ENCODE peak calls at places on chromosomes 11 and 22, in four cellular contexts. One of them, this sample, is unnamed. For H3K27me3, the result is how much of the 10 kb centered on the place peaks cover.

GRCh38 chr11:62603072-62603408 is 1.4 kb upstream of the MTA2 start:
- DNase-seq in thyroid gland: no peak
- DNase-seq in cardiac muscle cell: no peak
- DNase-seq in hepatocyte: no peak
- DNase-seq in this sample: no peak

GRCh38 chr11:134170177-134170908 is 53.4 kb downstream of the NCAPD3 start:
- DNase-seq in thyroid gland: no peak
- DNase-seq in hepatocyte: no peak
- DNase-seq in cardiac muscle cell: no peak
- DNase-seq in this sample: no peak

GRCh38 chr11:117195761-117196160 is 3.4 kb upstream of the TAGLN start:
- DNase-seq in cardiac muscle cell: no peak
- DNase-seq in hepatocyte: no peak
- DNase-seq in thyroid gland: no peak
- DNase-seq in this sample: no peak

GRCh38 chr11:16184588-16184987 is 171.8 kb downstream of the SOX6 start:
- DNase-seq in thyroid gland: no peak
- DNase-seq in hepatocyte: peak
- DNase-seq in cardiac muscle cell: no peak
- DNase-seq in this sample: peak

GRCh38 chr11:125390949-125391348 is 105.1 kb downstream of the FEZ1 start:
- DNase-seq in thyroid gland: no peak
- DNase-seq in hepatocyte: no peak
- DNase-seq in cardiac muscle cell: peak
- DNase-seq in this sample: no peak

GRCh38 chr11:34495724-34496377 is 17.7 kb downstream of the ELF5 start:
- DNase-seq in cardiac muscle cell: no peak
- DNase-seq in hepatocyte: no peak
- DNase-seq in thyroid gland: peak
- DNase-seq in this sample: no peak

GRCh38 chr11:126337472-126338241 is 17.8 kb upstream of the ST3GAL4 start:
- DNase-seq in thyroid gland: no peak
- DNase-seq in hepatocyte: no peak
- DNase-seq in cardiac muscle cell: peak
- DNase-seq in this sample: no peak

GRCh38 chr11:113375402-113375801 is 12.2 kb upstream of the ANKK1 start:
- DNase-seq in cardiac muscle cell: peak
- DNase-seq in thyroid gland: no peak
- DNase-seq in hepatocyte: no peak
- DNase-seq in this sample: no peak

GRCh38 chr22:20018001-20018400 is 1.4 kb upstream of the ARVCF start:
- DNase-seq in thyroid gland: no peak
- DNase-seq in cardiac muscle cell: no peak
- DNase-seq in hepatocyte: no peak
- DNase-seq in this sample: no peak

GRCh38 chr11:134668076-134668475 is 256.0 kb upstream of the B3GAT1 start:
- DNase-seq in thyroid gland: no peak
- DNase-seq in cardiac muscle cell: no peak
- DNase-seq in hepatocyte: no peak
- DNase-seq in this sample: no peak

GRCh38 chr11:126132319-126132718 is 69.7 kb upstream of the CDON start:
- DNase-seq in thyroid gland: peak
- DNase-seq in cardiac muscle cell: no peak
- DNase-seq in hepatocyte: peak
- DNase-seq in this sample: peak

GRCh38 chr11:78465169-78465942 is 47.7 kb upstream of the GAB2 start:
- DNase-seq in thyroid gland: no peak
- DNase-seq in hepatocyte: no peak
- DNase-seq in cardiac muscle cell: no peak
- DNase-seq in this sample: no peak

GRCh38 chr22:16964366-16964765 is 43.7 kb downstream of the GAB4 start:
- DNase-seq in hepatocyte: no peak
- DNase-seq in thyroid gland: no peak
- DNase-seq in cardiac muscle cell: no peak
- DNase-seq in this sample: no peak

GRCh38 chr11:107177106-107177477 is 158.8 kb upstream of the GUCY1A2 start:
- DNase-seq in cardiac muscle cell: no peak
- DNase-seq in thyroid gland: no peak
- DNase-seq in hepatocyte: no peak
- DNase-seq in this sample: no peak
- TF ChIP-seq CTCF in cardiac muscle cell: no peak
- TF ChIP-seq CTCF in thyroid gland: no peak
- TF ChIP-seq CTCF in hepatocyte: no peak
- TF ChIP-seq CTCF in this sample: no peak

DNA sequence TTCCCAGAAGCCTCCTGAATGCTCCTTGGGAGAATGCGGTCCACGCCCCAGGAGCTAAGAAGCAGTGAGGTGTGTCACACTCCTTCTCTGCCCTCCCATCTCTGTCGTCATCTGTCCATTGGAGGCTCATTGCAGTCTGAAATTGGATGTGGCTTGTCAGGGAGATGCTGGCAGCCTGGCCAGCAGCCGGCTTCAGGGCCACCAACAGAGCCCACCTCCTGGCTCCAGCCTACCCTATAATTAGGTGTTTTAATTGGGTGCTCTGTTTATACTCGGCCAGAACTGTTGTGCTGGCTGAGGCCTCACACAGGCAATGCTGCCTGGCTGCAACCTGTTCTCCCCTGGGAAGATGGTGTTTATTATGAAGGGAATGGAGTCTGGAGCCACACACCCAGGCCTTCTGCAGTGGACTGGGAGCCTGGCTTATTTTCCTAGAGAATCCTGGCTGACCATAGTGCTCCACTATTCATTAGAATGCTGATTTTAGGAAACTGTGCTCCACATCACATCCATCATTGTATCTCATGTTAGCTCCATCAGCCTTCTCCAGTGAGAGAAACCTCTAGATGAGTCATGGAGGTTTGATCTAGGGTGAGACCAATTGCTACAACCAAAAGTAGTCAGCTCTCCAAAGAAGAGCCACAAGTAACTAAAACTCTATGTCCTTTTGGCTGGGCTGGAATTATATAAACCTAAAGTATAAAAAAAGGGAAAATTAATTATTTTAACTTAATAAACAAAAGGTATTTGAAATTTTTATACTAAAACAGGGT is 86.8 kb upstream of the CRTAM start:
- DNase-seq in hepatocyte: no peak
- DNase-seq in thyroid gland: no peak
- DNase-seq in cardiac muscle cell: no peak
- DNase-seq in this sample: no peak
- H3K27me3 ChIP-seq in hepatocyte: under half
- H3K27me3 ChIP-seq in thyroid gland: under half
- H3K27me3 ChIP-seq in cardiac muscle cell: under half
- H3K27me3 ChIP-seq in this sample: under half

DNA sequence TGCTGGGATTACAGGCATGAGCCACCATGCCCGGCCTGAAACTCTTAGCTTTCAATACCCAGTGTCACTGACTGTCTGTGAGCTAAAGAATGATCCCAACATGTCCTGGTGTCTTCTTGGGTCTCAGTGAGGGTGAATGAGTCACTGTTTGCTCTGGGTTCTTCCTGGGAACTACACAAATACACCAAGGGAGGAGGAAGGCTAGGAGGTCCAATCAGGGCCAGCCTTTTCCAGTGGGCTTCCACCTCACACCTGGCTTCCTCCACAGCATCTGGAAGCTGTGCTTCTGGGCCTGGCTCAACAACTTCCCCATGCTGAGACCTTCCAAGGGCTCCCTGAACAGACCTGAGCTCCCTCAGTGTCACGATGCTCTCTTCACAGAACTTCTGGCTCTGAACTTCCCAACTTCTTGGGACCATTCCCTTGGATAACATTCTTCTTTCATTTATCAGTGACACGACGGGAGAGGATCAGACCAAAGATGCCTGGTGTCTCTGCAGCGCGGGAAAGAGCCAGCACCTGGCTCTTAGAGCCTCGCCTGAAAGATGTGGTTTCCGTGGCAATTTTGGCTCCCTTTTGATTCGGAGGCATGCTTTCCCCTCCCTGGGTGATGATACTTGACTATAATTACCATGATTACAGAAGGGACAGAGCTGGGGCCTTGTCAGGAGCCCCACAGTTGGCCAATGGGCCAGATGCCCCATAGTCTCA is 22.3 kb upstream of the CHRM4 start:
- DNase-seq in thyroid gland: no peak
- DNase-seq in cardiac muscle cell: no peak
- DNase-seq in hepatocyte: peak
- DNase-seq in this sample: no peak
- H3K27ac ChIP-seq in thyroid gland: no peak
- H3K27ac ChIP-seq in cardiac muscle cell: no peak
- H3K27ac ChIP-seq in hepatocyte: no peak
- H3K27ac ChIP-seq in this sample: no peak

GRCh38 chr22:34055525-34056200 is 135.4 kb upstream of the LARGE1 start:
- DNase-seq in cardiac muscle cell: peak
- DNase-seq in thyroid gland: no peak
- DNase-seq in hepatocyte: peak
- DNase-seq in this sample: no peak
- TF ChIP-seq CTCF in cardiac muscle cell: no peak
- TF ChIP-seq CTCF in thyroid gland: no peak
- TF ChIP-seq CTCF in hepatocyte: peak
- TF ChIP-seq CTCF in this sample: no peak

DNA sequence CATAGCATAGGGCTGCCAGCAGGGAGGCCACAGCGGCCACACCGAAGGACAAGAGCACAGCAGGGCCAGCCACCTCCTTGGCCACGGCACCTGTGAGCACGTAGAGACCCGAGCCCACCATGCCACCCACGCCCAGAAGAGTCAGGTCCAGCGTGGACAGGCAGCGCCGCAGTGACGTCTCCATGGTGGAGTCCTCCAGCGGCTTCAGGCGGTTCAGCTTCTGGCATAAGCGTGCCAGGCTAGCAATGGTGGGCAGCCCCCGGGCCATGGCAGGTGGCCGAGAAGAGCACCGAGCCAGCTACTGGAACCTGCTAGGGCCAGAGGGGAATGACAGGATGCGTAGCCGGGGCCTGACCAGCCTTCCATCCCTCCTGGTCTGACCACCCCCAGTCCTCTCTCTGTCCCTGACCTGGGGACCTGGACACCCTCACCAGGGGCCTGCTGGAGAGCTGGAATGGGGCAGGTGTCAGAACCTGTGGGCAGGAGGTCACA is 770 bp downstream of the SLC7A4 start:
- DNase-seq in cardiac muscle cell: no peak
- DNase-seq in hepatocyte: no peak
- DNase-seq in thyroid gland: no peak
- DNase-seq in this sample: no peak
- H3K27me3 ChIP-seq in cardiac muscle cell: under half
- H3K27me3 ChIP-seq in hepatocyte: under half
- H3K27me3 ChIP-seq in thyroid gland: under half
- H3K27me3 ChIP-seq in this sample: under half

DNA sequence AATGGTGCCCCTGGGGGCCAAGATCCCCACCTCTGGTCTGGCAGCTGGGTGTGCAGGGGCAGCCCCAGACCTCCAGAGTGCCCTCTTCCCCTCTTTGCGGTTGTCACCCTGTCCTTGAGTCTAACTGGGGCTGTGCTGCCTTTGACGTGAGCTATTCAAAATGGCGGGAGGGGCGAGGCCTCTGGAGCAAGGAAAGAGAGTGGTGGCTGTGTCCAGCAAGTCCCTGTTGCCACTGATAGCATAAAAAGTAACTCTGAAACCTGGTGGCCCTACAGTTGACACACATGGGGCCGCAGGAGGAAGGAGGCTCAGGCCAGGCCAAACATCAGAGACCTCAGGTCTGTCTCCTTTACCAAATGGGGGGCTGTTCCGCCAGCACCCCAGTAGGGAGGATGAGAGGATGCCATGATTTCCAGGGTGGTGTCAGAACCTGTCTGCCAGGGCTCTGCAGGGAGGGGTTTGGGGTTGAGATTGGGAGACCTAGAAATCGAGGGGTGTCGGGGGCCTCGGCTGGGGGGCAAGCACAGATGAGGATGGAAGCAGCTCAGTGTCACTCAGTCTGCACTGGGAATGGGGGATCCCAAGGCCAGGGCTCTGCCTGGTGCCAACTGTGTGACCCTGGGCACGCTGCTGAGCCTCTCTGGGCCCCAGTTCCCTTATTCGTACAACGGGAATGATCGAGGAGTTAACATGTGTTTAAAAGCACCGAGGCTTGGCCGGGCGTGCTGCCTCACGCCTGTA is 49.2 kb upstream of the KCNQ1OT1 start:
- DNase-seq in thyroid gland: no peak
- DNase-seq in cardiac muscle cell: no peak
- DNase-seq in hepatocyte: no peak
- DNase-seq in this sample: no peak
- H3K27ac ChIP-seq in thyroid gland: no peak
- H3K27ac ChIP-seq in cardiac muscle cell: no peak
- H3K27ac ChIP-seq in hepatocyte: no peak
- H3K27ac ChIP-seq in this sample: no peak

GRCh38 chr11:105582497-105582896 is 27.4 kb upstream of the GRIA4 start:
- DNase-seq in thyroid gland: no peak
- DNase-seq in hepatocyte: no peak
- DNase-seq in cardiac muscle cell: no peak
- DNase-seq in this sample: no peak

GRCh38 chr11:105573091-105573490 is 36.8 kb upstream of the GRIA4 start:
- DNase-seq in thyroid gland: no peak
- DNase-seq in hepatocyte: no peak
- DNase-seq in cardiac muscle cell: peak
- DNase-seq in this sample: no peak

GRCh38 chr11:105579111-105579510 is 30.8 kb upstream of the GRIA4 start:
- DNase-seq in hepatocyte: no peak
- DNase-seq in thyroid gland: no peak
- DNase-seq in cardiac muscle cell: no peak
- DNase-seq in this sample: no peak

GRCh38 chr11:105577645-105578044 is 32.2 kb upstream of the GRIA4 start:
- DNase-seq in hepatocyte: no peak
- DNase-seq in cardiac muscle cell: peak
- DNase-seq in thyroid gland: no peak
- DNase-seq in this sample: no peak
- TF ChIP-seq CTCF in hepatocyte: no peak
- TF ChIP-seq CTCF in cardiac muscle cell: peak
- TF ChIP-seq CTCF in thyroid gland: no peak
- TF ChIP-seq CTCF in this sample: no peak